ENCODE peak calls at places on chromosomes 7 and 10, in five cellular contexts. R is posterior cingulate gyrus; O is occipital lobe; P is IMR-90; N is activated naive CD8-positive, alpha-beta T cell treated with anti-CD3 and anti-CD28 coated beads, Interleukin-2, amount 50 U/mL, for 16 hours. E is an unnamed sample.

GRCh38 chr10:30384791-30385201 is 35.7 kb upstream of the MTPAP start:
- DNase-seq in O (no peak), P (peak), R (no peak), N (no peak), E (peak)

GRCh38 chr10:63264852-63265617 is 131.9 kb downstream of the NRBF2 start:
- DNase-seq in P (peak), R (no peak), N (no peak), O (no peak), E (peak)

GRCh38 chr10:119871881-119872609 is 598 bp downstream of the MCMBP start:
- DNase-seq in N (no peak), O (no peak), R (no peak), P (peak), E (peak)

GRCh38 chr7:141706394-141707064 is 1.6 kb upstream of the WEE2 start:
- DNase-seq in P (no peak), N (no peak), O (no peak), R (no peak), E (no peak)

GRCh38 chr7:63071396-63071795 is 927.3 kb upstream of the ZNF722 start:
- DNase-seq in N (no peak), R (no peak), P (no peak), O (no peak), E (no peak)

GRCh38 chr10:36683421-36683820 is 442.0 kb upstream of the ANKRD30A start:
- DNase-seq in O (no peak), P (no peak), R (no peak), N (no peak), E (no peak)

GRCh38 chr7:48035967-48036478 is 680 bp downstream of the C7orf57 start:
- DNase-seq in O (no peak), P (peak), N (no peak), R (peak), E (no peak)

GRCh38 chr10:22442468-22442867 is 97.2 kb downstream of the SPAG6 start:
- DNase-seq in R (no peak), P (no peak), O (no peak), N (no peak), E (no peak)

GRCh38 chr10:116694253-116694926 is 48.0 kb downstream of the HSPA12A start:
- DNase-seq in P (peak), O (no peak), N (no peak), R (no peak), E (no peak)

GRCh38 chr7:139855498-139856270 is 26.6 kb downstream of the TBXAS1 start:
- DNase-seq in O (no peak), P (no peak), N (no peak), R (no peak), E (no peak)

GRCh38 chr7:43531700-43532099 is 51.2 kb upstream of the STK17A start:
- DNase-seq in O (no peak), N (no peak), R (no peak), P (no peak), E (no peak)

GRCh38 chr10:82814635-82815034 is 939.6 kb downstream of the NRG3 start:
- DNase-seq in N (no peak), R (no peak), O (no peak), P (no peak), E (no peak)

GRCh38 chr7:23938937-23939552 is 229.0 kb downstream of the STK31 start:
- DNase-seq in O (no peak), R (no peak), N (no peak), P (peak), E (peak)

GRCh38 chr7:30260246-30260768 is 24.1 kb upstream of the ZNRF2 start:
- DNase-seq in R (no peak), O (no peak), N (no peak), P (no peak), E (no peak)